ENCODE peak calls at places on chromosomes 11 and 22, in ten cellular contexts. X is IMR-90, M is fibroblast of lung, I is mammary epithelial cell, C is GM23248, P is MM.1S, Q is SK-N-SH, B is neural progenitor cell, Z is HCT116, T is PC-3. D is an unnamed sample. For H4K20me1, the result is how much of the 10 kb centered on the place peaks cover.

GRCh38 chr11:80349986-80350385 is 909.2 kb upstream of the TENM4 start:
- DNase-seq in C (no peak), I (no peak), P (no peak), B (no peak), T (no peak), Q (no peak), M (no peak), X (no peak), Z (no peak), D (no peak)

GRCh38 chr11:44959064-44959463 is 8.4 kb upstream of the TP53I11 start:
- DNase-seq in T (no peak), Z (no peak), B (no peak), C (no peak), P (no peak), X (no peak), M (no peak), I (no peak), Q (no peak), D (no peak)

GRCh38 chr11:6438979-6439571 is 1.7 kb downstream of the HPX start:
- DNase-seq in Z (peak), M (peak), C (peak), I (peak), P (peak), T (peak), X (peak), Q (peak), B (peak), D (peak)

GRCh38 chr11:119615003-119615878 is 113.8 kb downstream of the NECTIN1 start:
- DNase-seq in Q (no peak), C (peak), M (peak), T (peak), Z (peak), I (peak), B (no peak), P (peak), X (peak), D (peak)

GRCh38 chr11:113160652-113161051 is 153.7 kb upstream of the TTC12 start:
- DNase-seq in B (no peak), T (no peak), P (no peak), M (no peak), Z (no peak), X (no peak), C (no peak), I (no peak), Q (no peak), D (no peak)

GRCh38 chr11:19814421-19814820 is 101.8 kb downstream of the NAV2 start:
- DNase-seq in C (no peak), Q (no peak), Z (no peak), P (no peak), B (no peak), T (no peak), X (no peak), I (no peak), M (no peak), D (no peak)

GRCh38 chr11:117295438-117296137 is 4.4 kb downstream of the BACE1-AS start:
- DNase-seq in C (no peak), Q (no peak), Z (no peak), T (no peak), P (no peak), I (no peak), B (no peak), M (no peak), X (no peak), D (no peak)

GRCh38 chr22:36356708-36357694 is 30.8 kb downstream of the MYH9 start:
- DNase-seq in Z (no peak), C (no peak), P (no peak), X (peak), M (peak), B (no peak), I (no peak), T (peak), Q (no peak), D (no peak)

GRCh38 chr11:125062931-125063428 is at the start of gene SLC37A2:
- DNase-seq in I (peak), Q (peak), T (peak), Z (no peak), B (peak), M (peak), X (peak), P (peak), C (peak), D (peak)

GRCh38 chr11:80955588-80955987 is 1514.8 kb upstream of the TENM4 start:
- DNase-seq in B (no peak), P (no peak), C (no peak), Z (no peak), T (no peak), X (no peak), M (no peak), I (no peak), Q (no peak), D (no peak)

GRCh38 chr11:23112987-23113886 is 253.0 kb upstream of the CCDC179 start:
- DNase-seq in M (peak), Q (peak), Z (no peak), B (peak), X (peak), C (peak), P (peak), I (peak), T (peak), D (peak)

GRCh38 chr11:84372366-84372765 is 1086.2 kb upstream of the CCDC90B start:
- DNase-seq in C (no peak), Z (no peak), M (no peak), B (no peak), X (no peak), T (no peak), Q (no peak), P (no peak), I (no peak), D (no peak)

GRCh38 chr11:134529212-134530096 is 117.4 kb upstream of the B3GAT1 start:
- DNase-seq in P (no peak), X (no peak), I (no peak), M (no peak), C (no peak), Z (no peak), B (no peak), T (no peak), Q (no peak), D (no peak)

GRCh38 chr11:85826096-85826855 is 15.3 kb upstream of the SYTL2 start:
- DNase-seq in B (peak), X (peak), T (peak), Z (no peak), I (peak), Q (peak), C (peak), P (peak), M (peak), D (no peak)

GRCh38 chr22:42013385-42013784 is 14.8 kb downstream of the WBP2NL start:
- DNase-seq in T (no peak), X (no peak), Q (no peak), Z (no peak), P (no peak), B (no peak), I (no peak), C (no peak), M (no peak), D (no peak)

GRCh38 chr11:118671254-118671653 is 8.2 kb downstream of the TREH start:
- DNase-seq in T (no peak), X (no peak), M (no peak), C (no peak), I (no peak), P (no peak), Q (no peak), Z (no peak), B (no peak), D (no peak)

GRCh38 chr11:78812513-78813293 is 238.0 kb upstream of the NARS2 start:
- DNase-seq in X (peak), P (no peak), Q (no peak), B (peak), C (no peak), I (no peak), Z (no peak), T (no peak), M (no peak), D (no peak)

GRCh38 chr11:77074626-77075221 is 8.0 kb downstream of the CAPN5 start:
- DNase-seq in Z (no peak), C (no peak), Q (no peak), M (no peak), P (no peak), X (no peak), B (no peak), T (no peak), I (no peak), D (no peak)

GRCh38 chr11:59106363-59107336 is at the start of gene FAM111B:
- DNase-seq in X (peak), B (peak), P (peak), Q (peak), I (peak), Z (peak), C (peak), T (peak), M (peak), D (peak)

GRCh38 chr11:7575841-7576451 is 62.1 kb downstream of the PPFIBP2 start:
- DNase-seq in P (peak), Z (no peak), X (no peak), M (no peak), Q (peak), C (peak), T (peak), B (no peak), I (no peak), D (no peak)

GRCh38 chr22:26887456-26887855 is 230.1 kb downstream of the MIAT start:
- DNase-seq in B (peak), P (no peak), Z (no peak), I (peak), T (no peak), Q (no peak), C (peak), M (peak), X (peak), D (peak)

GRCh38 chr22:37518509-37519267 is 527 bp downstream of the CARD10 start:
- DNase-seq in T (no peak), I (no peak), P (no peak), C (peak), Z (no peak), B (peak), X (no peak), Q (peak), M (peak), D (no peak)

DNA sequence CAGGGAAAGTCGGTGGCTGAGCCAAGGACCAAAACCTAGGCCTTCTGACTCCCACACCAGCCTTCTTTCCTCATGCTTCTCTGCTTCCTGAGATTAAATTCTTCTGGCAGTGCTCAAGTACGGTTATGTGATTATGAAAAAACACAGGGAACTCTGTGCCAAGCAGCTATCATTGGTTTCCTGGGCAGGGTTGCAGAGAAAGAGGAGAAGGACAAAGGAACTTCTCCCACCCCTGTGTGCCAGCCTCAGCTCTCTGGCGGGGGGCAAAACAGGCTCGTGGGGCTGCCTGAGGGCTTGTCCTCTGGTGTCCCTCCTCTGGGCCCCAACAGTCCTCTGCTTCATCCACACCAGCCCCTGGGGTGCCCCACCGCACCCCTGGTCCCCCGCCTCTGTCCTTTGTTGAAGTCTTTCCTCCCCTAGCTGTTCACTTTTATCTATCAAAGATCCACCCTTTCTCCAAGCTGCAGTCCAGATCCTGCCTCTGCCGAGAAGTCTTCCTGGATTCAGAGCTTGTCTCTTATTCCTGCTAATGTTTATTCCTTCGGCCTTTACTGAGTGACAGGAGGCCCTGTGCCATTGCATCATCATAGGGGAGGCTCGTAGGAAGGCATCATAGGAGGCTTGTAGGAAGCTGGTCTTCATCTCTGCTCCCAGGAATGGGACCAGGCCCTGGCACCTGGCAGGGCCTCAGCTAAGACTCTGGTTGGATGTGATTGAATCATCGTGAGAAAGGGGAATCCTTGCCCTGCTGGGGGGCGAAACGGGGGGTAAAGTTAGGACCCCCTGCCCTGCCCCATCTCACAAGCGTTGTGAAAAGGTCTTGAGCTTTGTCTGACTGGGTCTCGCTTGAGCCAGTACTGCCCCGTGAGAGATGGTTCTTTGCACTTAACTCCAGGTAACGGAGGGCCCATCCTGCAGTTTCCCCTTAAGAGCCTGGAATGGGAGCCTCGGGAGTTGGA is 11.5 kb upstream of the FTH1 start:
- DNase-seq in X (no peak), M (peak), C (peak), Q (no peak), T (peak), I (no peak), B (no peak), Z (no peak), P (no peak), D (peak)
- H3K9ac ChIP-seq in X (peak), M (no peak), C (peak), Q (peak), T (peak), I (no peak), B (no peak), Z (no peak), P (no peak), D (no peak)

GRCh38 chr11:75563978-75564552 is 2.0 kb downstream of the SERPINH1 start:
- DNase-seq in C (peak), X (peak), P (no peak), B (peak), M (peak), T (no peak), Z (no peak), I (peak), Q (no peak), D (peak)
- H4K20me1 ChIP-seq in C (under half), X (half or more), P (under half), B (under half), M (under half), T (under half), Z (under half), I (under half), Q (half or more), D (half or more)

GRCh38 chr22:39146256-39147101 is 6.0 kb downstream of the CBX7 start:
- DNase-seq in Z (no peak), M (no peak), B (no peak), X (no peak), C (peak), I (no peak), Q (no peak), P (no peak), T (no peak), D (no peak)
- H3K4me3 ChIP-seq in Z (no peak), M (peak), B (peak), X (no peak), C (peak), I (no peak), Q (peak), P (peak), T (peak), D (peak)

GRCh38 chr11:65429069-65429681 is 6.6 kb downstream of the NEAT1 start:
- DNase-seq in P (no peak), C (peak), T (peak), Q (no peak), I (peak), B (peak), M (peak), X (peak), Z (no peak), D (peak)

GRCh38 chr11:65429724-65430405 is 7.3 kb downstream of the NEAT1 start:
- DNase-seq in T (peak), Q (no peak), M (peak), Z (no peak), P (peak), X (peak), C (peak), I (peak), B (no peak), D (peak)

GRCh38 chr11:65432133-65432650 is 9.6 kb downstream of the NEAT1 start:
- DNase-seq in T (no peak), Z (no peak), M (no peak), P (no peak), I (no peak), C (peak), B (no peak), X (peak), Q (no peak), D (no peak)

GRCh38 chr11:65431452-65432132 is 9.0 kb downstream of the NEAT1 start:
- DNase-seq in B (no peak), Q (no peak), C (peak), I (peak), X (peak), Z (no peak), M (peak), T (no peak), P (peak), D (peak)

DNA sequence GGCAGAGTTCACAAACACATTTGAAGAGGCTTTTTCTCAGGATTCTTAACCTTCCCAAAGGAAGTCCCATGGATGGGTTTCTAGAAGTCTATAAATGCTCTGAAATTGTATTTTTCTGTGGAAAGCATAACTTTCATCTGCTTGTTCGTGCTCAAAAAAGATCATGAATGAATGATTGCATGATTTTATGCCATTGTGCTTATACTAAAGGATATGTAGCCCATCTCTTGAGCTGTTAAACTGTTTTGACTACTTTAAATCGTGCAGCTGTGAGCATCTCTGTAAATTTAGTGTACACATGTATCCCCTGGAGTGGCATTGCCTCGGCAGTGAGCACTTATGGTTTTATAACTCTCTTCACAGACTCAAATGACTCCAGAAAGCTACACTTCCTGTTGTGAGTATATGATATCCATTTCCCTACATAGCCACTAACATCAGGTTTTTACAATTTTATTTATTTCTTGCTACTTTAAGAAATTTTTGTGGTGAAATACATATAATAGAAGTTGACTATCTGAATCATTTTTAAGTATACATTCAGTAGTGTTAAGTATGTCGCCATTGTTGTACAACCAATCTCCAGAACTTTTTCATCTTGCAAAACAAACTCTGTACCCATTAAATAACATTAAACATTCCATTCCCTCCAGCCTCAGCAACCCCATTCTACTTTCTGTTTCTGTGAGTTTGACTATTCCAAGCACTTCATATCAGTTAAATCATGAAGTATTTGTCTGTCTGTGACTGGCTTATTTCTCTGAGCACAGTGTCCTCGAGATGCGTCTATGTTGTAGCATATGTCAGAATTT is 8.0 kb downstream of the NEAT1 start:
- DNase-seq in T (peak), C (peak), X (peak), M (peak), B (no peak), Z (no peak), Q (no peak), I (peak), P (peak), D (peak)
- H3K9ac ChIP-seq in T (no peak), C (peak), X (no peak), M (peak), B (no peak), Z (no peak), Q (peak), I (no peak), P (peak), D (peak)

DNA sequence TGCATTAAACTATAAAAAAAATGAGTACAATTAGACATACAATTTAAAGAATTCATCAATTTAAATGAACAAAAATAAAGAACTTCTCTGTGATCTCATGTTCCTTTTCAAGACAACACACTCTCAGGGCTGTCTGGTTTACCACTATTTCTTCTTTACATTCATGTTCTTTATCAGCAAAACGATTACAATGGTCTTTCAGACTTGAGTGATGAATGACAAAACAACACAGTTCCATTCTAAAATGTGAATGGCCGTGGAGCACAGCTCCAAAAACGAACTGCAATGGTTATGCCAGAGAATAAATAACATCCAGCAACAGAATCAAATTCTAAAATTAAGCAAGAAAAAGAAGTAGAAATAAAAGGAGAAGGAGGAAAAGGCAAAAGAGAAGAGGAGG is 113.1 kb downstream of the CADM1 start:
- DNase-seq in M (no peak), I (no peak), P (no peak), X (no peak), T (no peak), Z (no peak), B (peak), Q (no peak), C (no peak), D (no peak)
- H4K20me1 ChIP-seq in M (under half), I (under half), P (under half), X (under half), T (under half), Z (under half), B (under half), Q (under half), C (under half), D (under half)